ENCODE peak calls at places on chromosomes 13 and 19, in ten cellular contexts. E is GM23338, C is NCI-H524, M is H54, K is fibroblast of mammary gland, I is tibial nerve, N is AG08396, Z is fibroblast of pulmonary artery, P is activated T-cell treated with anti-CD3 and anti-CD28 coated beads for 4 hours, V is HTR-8/SVneo. A is an unnamed sample.

GRCh38 chr13:98406971-98407370 is 169.9 kb downstream of the STK24 start:
- DNase-seq in I (no peak), V (no peak), P (no peak), N (no peak), Z (no peak), K (no peak), C (no peak), M (no peak), E (no peak), A (no peak)

GRCh38 chr13:49641810-49642291 is 13.5 kb downstream of the ARL11 start:
- DNase-seq in C (no peak), K (peak), I (peak), Z (peak), P (no peak), V (peak), M (peak), N (peak), E (no peak), A (no peak)

GRCh38 chr13:103030776-103031175 is 35.4 kb downstream of the SLC10A2 start:
- DNase-seq in V (no peak), K (no peak), M (no peak), P (no peak), N (no peak), I (no peak), E (no peak), Z (no peak), C (no peak), A (no peak)

GRCh38 chr13:110525328-110526319 is 35.9 kb downstream of the RAB20 start:
- DNase-seq in C (peak), E (no peak), I (no peak), Z (no peak), P (no peak), N (no peak), M (no peak), V (no peak), K (no peak), A (no peak)

GRCh38 chr19:8004723-8005513 is 523 bp downstream of the ELAVL1 start:
- DNase-seq in V (no peak), Z (peak), I (no peak), N (peak), K (peak), M (no peak), C (no peak), P (no peak), E (peak), A (no peak)

GRCh38 chr19:18284710-18285430 is 3.4 kb upstream of the JUND start:
- DNase-seq in Z (no peak), N (no peak), C (no peak), M (no peak), V (no peak), E (no peak), K (no peak), P (no peak), I (no peak), A (no peak)

GRCh38 chr13:92175330-92175729 is 776.9 kb downstream of the GPC5 start:
- DNase-seq in M (peak), Z (peak), P (no peak), V (peak), N (peak), C (peak), E (peak), K (peak), I (no peak), A (peak)

GRCh38 chr19:9070066-9070465 is 16.8 kb upstream of the OR1M1 start:
- DNase-seq in M (no peak), I (no peak), C (no peak), P (no peak), E (peak), N (no peak), V (no peak), K (no peak), Z (no peak), A (no peak)

GRCh38 chr19:16420781-16421386 is 50.9 kb downstream of the EPS15L1 start:
- DNase-seq in E (no peak), V (no peak), M (no peak), N (no peak), K (no peak), P (no peak), C (no peak), Z (no peak), I (no peak), A (no peak)

GRCh38 chr13:33262069-33262487 is 23.5 kb downstream of the STARD13 start:
- DNase-seq in Z (no peak), K (peak), E (no peak), M (no peak), P (no peak), V (no peak), N (no peak), C (no peak), I (no peak), A (no peak)

GRCh38 chr13:112820318-112820717 is 130.5 kb downstream of the ATP11A start:
- DNase-seq in C (no peak), P (no peak), V (no peak), Z (no peak), M (no peak), I (no peak), N (no peak), K (no peak), E (no peak), A (peak)